ENCODE peak calls at places on chromosomes 3 and 15, in four cellular contexts. E, L, G and N are unnamed samples.

GRCh38 chr3:43693594-43693993 is 2.9 kb downstream of the ABHD5 start:
- DNase-seq in L (no peak), E (peak; percentile 46), G (no peak), N (no peak)

GRCh38 chr15:41982133-41982930 is 10.0 kb upstream of the EHD4 start:
- DNase-seq in G (no peak), E (no peak), L (no peak), N (no peak)

GRCh38 chr15:92407343-92407742 is 13.7 kb downstream of the ST8SIA2 start:
- DNase-seq in L (no peak), E (no peak), G (no peak), N (no peak)

GRCh38 chr3:58167431-58168351 is 43.1 kb downstream of the DNASE1L3 start:
- DNase-seq in L (peak; percentile 54), E (no peak), G (no peak), N (no peak)

GRCh38 chr15:63246691-63247464 is 30.5 kb upstream of the APH1B start:
- DNase-seq in E (no peak), L (no peak), G (no peak), N (no peak)

GRCh38 chr3:66816110-66816761 is 181.9 kb upstream of the KBTBD8 start:
- DNase-seq in L (no peak), G (no peak), E (peak; percentile 9), N (peak; percentile 23)

GRCh38 chr3:111143-112069 is 85.2 kb upstream of the CHL1 start:
- DNase-seq in G (no peak), L (no peak), E (peak; percentile 1), N (no peak)

GRCh38 chr15:90451215-90451850 is 63.3 kb downstream of the IQGAP1 start:
- DNase-seq in L (no peak), E (no peak), G (no peak), N (no peak)

GRCh38 chr15:69920232-69920631 is 177.5 kb downstream of the TLE3 start:
- DNase-seq in G (no peak), L (no peak), E (no peak), N (no peak)
- H3K27me3 ChIP-seq in G (no peaks in the 10 kb centered on the region), L (no peaks in the 10 kb centered on the region), E (peaks cover 35% of the 10 kb centered on the region), N (peaks cover 10% of the 10 kb centered on the region)

DNA sequence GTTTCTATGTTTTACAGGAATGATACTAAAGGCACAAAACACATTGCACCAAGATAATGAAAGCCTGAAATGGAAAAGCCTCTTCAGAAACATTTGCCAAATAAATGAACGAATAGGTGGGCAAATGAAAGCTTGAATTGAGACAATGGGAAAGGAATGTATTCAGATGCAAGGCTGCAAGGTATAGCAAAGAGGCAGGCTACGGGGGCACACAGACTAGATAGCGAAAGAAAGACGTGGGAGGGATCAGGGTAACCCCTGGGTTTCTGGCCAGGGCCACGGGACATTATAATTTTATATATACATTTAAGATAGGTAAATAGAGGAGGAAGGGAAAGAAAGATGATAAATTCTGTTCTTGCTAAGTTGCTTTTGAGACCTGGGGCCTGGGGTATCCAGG is 95.9 kb upstream of the NLGN1 start:
- DNase-seq in E (no peak), L (no peak), G (no peak), N (no peak)
- H3K4me3 ChIP-seq in E (no peak overlapping the region), L (no peak overlapping the region), G (no peak overlapping the region), N (no peak overlapping the region)

GRCh38 chr3:52794612-52795099 is at the start of gene ITIH3:
- DNase-seq in L (no peak), G (no peak), E (no peak), N (no peak)
- H3K27me3 ChIP-seq in L (no peaks in the 10 kb centered on the region), G (no peaks in the 10 kb centered on the region), E (peaks cover 13% of the 10 kb centered on the region), N (no peaks in the 10 kb centered on the region)

GRCh38 chr15:99129644-99130043 is 24.8 kb downstream of the SYNM start:
- DNase-seq in E (no peak), G (no peak), L (no peak), N (no peak)

GRCh38 chr15:99130314-99130713 is 25.4 kb downstream of the SYNM start:
- DNase-seq in E (no peak), G (no peak), L (no peak), N (no peak)

GRCh38 chr15:99131441-99132023 is 26.7 kb downstream of the SYNM start:
- DNase-seq in E (no peak), G (no peak), L (no peak), N (no peak)

GRCh38 chr15:99132122-99132521 is 27.2 kb downstream of the SYNM start:
- DNase-seq in G (no peak), L (no peak), E (no peak), N (no peak)

GRCh38 chr15:99130765-99131440 is 26.0 kb downstream of the SYNM start:
- DNase-seq in E (no peak), L (no peak), G (no peak), N (no peak)
- H3K4me3 ChIP-seq in E (no peak overlapping the region), L (no peak overlapping the region), G (no peak overlapping the region), N (no peak overlapping the region)

GRCh38 chr3:189781384-189781783 is 150.2 kb downstream of the TP63 start:
- DNase-seq in G (no peak), L (no peak), E (no peak), N (no peak)
- H3K27me3 ChIP-seq in G (no peaks in the 10 kb centered on the region), L (no peaks in the 10 kb centered on the region), E (no peaks in the 10 kb centered on the region), N (no peaks in the 10 kb centered on the region)

GRCh38 chr15:88707766-88708165 is 69.0 kb downstream of the ISG20 start:
- DNase-seq in L (no peak), E (no peak), G (no peak), N (no peak)

GRCh38 chr15:88703533-88703932 is 64.7 kb downstream of the ISG20 start:
- DNase-seq in G (no peak), L (no peak), E (no peak), N (no peak)

GRCh38 chr15:88708256-88709054 is 69.6 kb downstream of the ISG20 start:
- DNase-seq in G (no peak), L (peak; percentile 62), E (no peak), N (no peak)

GRCh38 chr15:88704791-88705768 is 66.3 kb downstream of the ISG20 start:
- DNase-seq in G (no peak), L (peak; percentile 27), E (no peak), N (no peak)

GRCh38 chr15:88705769-88706165 is 67.0 kb downstream of the ISG20 start:
- DNase-seq in L (no peak), G (no peak), E (no peak), N (no peak)
- H3K4me3 ChIP-seq in L (peak overlapping the region; percentile 45), G (peak overlapping the region; percentile 47), E (no peak overlapping the region), N (peak overlapping the region; percentile 41)

GRCh38 chr3:53690521-53690920 is 155.7 kb downstream of the CHDH start:
- DNase-seq in G (no peak), L (no peak), E (no peak), N (no peak)

GRCh38 chr3:53689681-53690080 is 156.5 kb downstream of the CHDH start:
- DNase-seq in L (no peak), E (no peak), G (no peak), N (no peak)

GRCh38 chr3:53691885-53692284 is 154.3 kb downstream of the CHDH start:
- DNase-seq in L (no peak), E (no peak), G (no peak), N (no peak)

GRCh38 chr3:53688989-53689388 is 157.2 kb downstream of the CHDH start:
- DNase-seq in L (no peak), G (no peak), E (no peak), N (no peak)

DNA sequence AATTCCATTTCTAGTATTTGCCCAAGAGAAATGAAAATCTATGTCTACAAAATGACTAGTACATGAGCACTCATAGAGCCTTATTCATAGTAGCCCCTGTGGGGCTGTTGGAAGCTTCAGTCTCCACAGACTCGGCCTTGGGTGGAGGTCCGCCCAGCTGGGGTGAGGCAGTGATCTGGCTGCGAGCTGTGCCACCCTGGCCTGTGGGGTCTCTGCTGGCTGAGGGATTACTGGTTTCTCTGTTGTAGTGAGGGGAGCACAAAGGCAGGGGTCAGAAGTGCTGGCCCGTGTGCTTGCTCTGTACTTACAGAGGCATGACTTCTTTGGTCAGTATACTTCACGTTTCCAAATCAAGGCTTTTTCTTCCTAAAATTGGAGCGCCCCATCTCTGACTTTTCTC is 158.2 kb downstream of the CHDH start:
- DNase-seq in E (no peak), L (no peak), G (no peak), N (no peak)
- H3K27me3 ChIP-seq in E (no peaks in the 10 kb centered on the region), L (no peaks in the 10 kb centered on the region), G (no peaks in the 10 kb centered on the region), N (no peaks in the 10 kb centered on the region)

DNA sequence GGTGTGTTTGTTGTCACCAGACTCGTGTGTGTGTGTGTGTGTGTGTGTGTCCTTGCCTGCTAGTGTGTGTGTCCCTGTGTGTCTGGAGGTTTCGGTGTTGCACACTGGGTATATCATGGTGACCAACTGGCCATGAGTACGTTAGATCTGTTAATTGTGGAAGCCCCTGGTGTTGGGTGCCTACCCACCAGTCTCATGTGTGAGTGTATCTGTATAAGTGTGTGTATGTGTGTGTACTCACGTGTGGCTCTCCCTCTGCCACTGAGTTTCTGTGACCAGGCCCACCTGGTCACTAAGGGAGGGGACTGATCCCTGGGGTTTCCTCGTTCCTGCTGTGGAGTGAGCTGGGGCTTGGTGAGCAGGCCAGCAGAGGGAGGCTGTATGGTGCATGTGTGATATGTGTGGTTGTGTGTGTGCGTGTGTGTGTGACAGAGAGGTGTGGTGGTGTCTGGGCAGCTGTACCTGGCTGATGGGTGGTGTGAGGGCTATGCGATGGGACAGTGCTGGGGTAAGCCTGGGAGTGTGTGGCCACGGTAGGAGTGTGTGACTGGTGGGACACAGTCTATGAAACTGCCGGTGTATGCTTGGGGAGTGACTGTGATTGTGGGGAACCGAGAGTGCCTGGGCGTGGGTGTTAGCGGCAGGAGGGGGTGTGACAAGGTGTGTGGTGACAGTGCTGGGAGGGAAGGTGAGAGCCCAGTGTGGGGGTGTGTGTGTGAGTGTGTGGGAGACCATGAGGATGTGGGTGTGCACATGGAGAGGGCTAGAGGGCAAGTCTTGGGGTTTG is 1.9 kb downstream of the PRKCD start:
- DNase-seq in G (peak; percentile 75), E (no peak), L (no peak), N (no peak)
- H3K4me3 ChIP-seq in G (peak overlapping the region; percentile 82), E (peak overlapping the region; percentile 65), L (no peak overlapping the region), N (no peak overlapping the region)